ENCODE peak calls at places on chromosome 11, in nine cellular contexts. One of them, this sample, is unnamed.
A peak's percentile ranks its signal among the peaks of the same experiment; 100 is the strongest.

GRCh38 chr11:27673979-27674663 is 26.1 kb downstream of the BDNF start:
- DNase-seq in activated gamma-delta T cell treated with anti-CD3 and anti-CD28 coated beads, Interleukin-2, amount 50 U/mL, for 16 hours: no peak
- DNase-seq in GM12865: no peak
- DNase-seq in stimulated activated CD4-positive, alpha-beta T cell treated with anti-CD3 and anti-CD28 coated beads, TNF-alpha, amount 100 ng/mL, for 1 hour: no peak
- DNase-seq in nucleus accumbens: no peak
- DNase-seq in iPS-NIHi11: no peak
- DNase-seq in neuronal stem cell: no peak
- DNase-seq in NB4: no peak
- DNase-seq in activated T-helper 9 cell treated with anti-CD3 and anti-CD28 coated beads, Interleukin-2, amount 50 U/mL, for 16 hours: no peak
- DNase-seq in this sample: no peak

GRCh38 chr11:68825603-68826002 is 16.1 kb downstream of the CPT1A start:
- DNase-seq in activated gamma-delta T cell treated with anti-CD3 and anti-CD28 coated beads, Interleukin-2, amount 50 U/mL, for 16 hours: no peak
- DNase-seq in GM12865: no peak
- DNase-seq in stimulated activated CD4-positive, alpha-beta T cell treated with anti-CD3 and anti-CD28 coated beads, TNF-alpha, amount 100 ng/mL, for 1 hour: peak; percentile 21
- DNase-seq in nucleus accumbens: no peak
- DNase-seq in iPS-NIHi11: peak; percentile 38
- DNase-seq in neuronal stem cell: no peak
- DNase-seq in NB4: peak; percentile 79
- DNase-seq in activated T-helper 9 cell treated with anti-CD3 and anti-CD28 coated beads, Interleukin-2, amount 50 U/mL, for 16 hours: no peak
- DNase-seq in this sample: no peak

GRCh38 chr11:12164061-12165014 is 53.9 kb downstream of the MICAL2 start:
- DNase-seq in activated gamma-delta T cell treated with anti-CD3 and anti-CD28 coated beads, Interleukin-2, amount 50 U/mL, for 16 hours: no peak
- DNase-seq in GM12865: no peak
- DNase-seq in stimulated activated CD4-positive, alpha-beta T cell treated with anti-CD3 and anti-CD28 coated beads, TNF-alpha, amount 100 ng/mL, for 1 hour: no peak
- DNase-seq in nucleus accumbens: no peak
- DNase-seq in iPS-NIHi11: no peak
- DNase-seq in neuronal stem cell: no peak
- DNase-seq in NB4: peak; percentile 69
- DNase-seq in activated T-helper 9 cell treated with anti-CD3 and anti-CD28 coated beads, Interleukin-2, amount 50 U/mL, for 16 hours: no peak
- DNase-seq in this sample: no peak

GRCh38 chr11:134975866-134976265 is 563.8 kb upstream of the B3GAT1 start:
- DNase-seq in activated gamma-delta T cell treated with anti-CD3 and anti-CD28 coated beads, Interleukin-2, amount 50 U/mL, for 16 hours: no peak
- DNase-seq in GM12865: no peak
- DNase-seq in stimulated activated CD4-positive, alpha-beta T cell treated with anti-CD3 and anti-CD28 coated beads, TNF-alpha, amount 100 ng/mL, for 1 hour: no peak
- DNase-seq in nucleus accumbens: no peak
- DNase-seq in iPS-NIHi11: no peak
- DNase-seq in neuronal stem cell: no peak
- DNase-seq in NB4: no peak
- DNase-seq in activated T-helper 9 cell treated with anti-CD3 and anti-CD28 coated beads, Interleukin-2, amount 50 U/mL, for 16 hours: no peak
- DNase-seq in this sample: no peak

GRCh38 chr11:123239371-123240150 is 44.5 kb upstream of the CLMP start:
- DNase-seq in activated gamma-delta T cell treated with anti-CD3 and anti-CD28 coated beads, Interleukin-2, amount 50 U/mL, for 16 hours: no peak
- DNase-seq in GM12865: no peak
- DNase-seq in stimulated activated CD4-positive, alpha-beta T cell treated with anti-CD3 and anti-CD28 coated beads, TNF-alpha, amount 100 ng/mL, for 1 hour: no peak
- DNase-seq in nucleus accumbens: no peak
- DNase-seq in iPS-NIHi11: no peak
- DNase-seq in neuronal stem cell: no peak
- DNase-seq in NB4: no peak
- DNase-seq in activated T-helper 9 cell treated with anti-CD3 and anti-CD28 coated beads, Interleukin-2, amount 50 U/mL, for 16 hours: no peak
- DNase-seq in this sample: no peak

GRCh38 chr11:64864473-64865285 is 13.7 kb downstream of the EHD1 start:
- DNase-seq in activated gamma-delta T cell treated with anti-CD3 and anti-CD28 coated beads, Interleukin-2, amount 50 U/mL, for 16 hours: no peak
- DNase-seq in GM12865: peak; percentile 90
- DNase-seq in stimulated activated CD4-positive, alpha-beta T cell treated with anti-CD3 and anti-CD28 coated beads, TNF-alpha, amount 100 ng/mL, for 1 hour: no peak
- DNase-seq in nucleus accumbens: no peak
- DNase-seq in iPS-NIHi11: peak; percentile 57
- DNase-seq in neuronal stem cell: no peak
- DNase-seq in NB4: peak; percentile 93
- DNase-seq in activated T-helper 9 cell treated with anti-CD3 and anti-CD28 coated beads, Interleukin-2, amount 50 U/mL, for 16 hours: no peak
- DNase-seq in this sample: no peak

GRCh38 chr11:45929486-45930030 is 7.1 kb downstream of the LARGE2 start:
- DNase-seq in activated gamma-delta T cell treated with anti-CD3 and anti-CD28 coated beads, Interleukin-2, amount 50 U/mL, for 16 hours: no peak
- DNase-seq in GM12865: no peak
- DNase-seq in stimulated activated CD4-positive, alpha-beta T cell treated with anti-CD3 and anti-CD28 coated beads, TNF-alpha, amount 100 ng/mL, for 1 hour: no peak
- DNase-seq in nucleus accumbens: no peak
- DNase-seq in iPS-NIHi11: no peak
- DNase-seq in neuronal stem cell: no peak
- DNase-seq in NB4: peak; percentile 28
- DNase-seq in activated T-helper 9 cell treated with anti-CD3 and anti-CD28 coated beads, Interleukin-2, amount 50 U/mL, for 16 hours: no peak
- DNase-seq in this sample: no peak

GRCh38 chr11:61061081-61061826 is 41.0 kb upstream of the CD5 start:
- DNase-seq in activated gamma-delta T cell treated with anti-CD3 and anti-CD28 coated beads, Interleukin-2, amount 50 U/mL, for 16 hours: peak; percentile 54
- DNase-seq in GM12865: peak; percentile 96
- DNase-seq in stimulated activated CD4-positive, alpha-beta T cell treated with anti-CD3 and anti-CD28 coated beads, TNF-alpha, amount 100 ng/mL, for 1 hour: peak; percentile 38
- DNase-seq in nucleus accumbens: no peak
- DNase-seq in iPS-NIHi11: no peak
- DNase-seq in neuronal stem cell: no peak
- DNase-seq in NB4: peak; percentile 83
- DNase-seq in activated T-helper 9 cell treated with anti-CD3 and anti-CD28 coated beads, Interleukin-2, amount 50 U/mL, for 16 hours: peak; percentile 76
- DNase-seq in this sample: no peak

GRCh38 chr11:112128483-112129121 is 35.3 kb downstream of the IL18 start:
- DNase-seq in activated gamma-delta T cell treated with anti-CD3 and anti-CD28 coated beads, Interleukin-2, amount 50 U/mL, for 16 hours: no peak
- DNase-seq in GM12865: no peak
- DNase-seq in stimulated activated CD4-positive, alpha-beta T cell treated with anti-CD3 and anti-CD28 coated beads, TNF-alpha, amount 100 ng/mL, for 1 hour: no peak
- DNase-seq in nucleus accumbens: no peak
- DNase-seq in iPS-NIHi11: no peak
- DNase-seq in neuronal stem cell: no peak
- DNase-seq in NB4: no peak
- DNase-seq in activated T-helper 9 cell treated with anti-CD3 and anti-CD28 coated beads, Interleukin-2, amount 50 U/mL, for 16 hours: no peak
- DNase-seq in this sample: no peak

GRCh38 chr11:28834877-28835276 is 726.7 kb downstream of the METTL15 start:
- DNase-seq in activated gamma-delta T cell treated with anti-CD3 and anti-CD28 coated beads, Interleukin-2, amount 50 U/mL, for 16 hours: no peak
- DNase-seq in GM12865: no peak
- DNase-seq in stimulated activated CD4-positive, alpha-beta T cell treated with anti-CD3 and anti-CD28 coated beads, TNF-alpha, amount 100 ng/mL, for 1 hour: no peak
- DNase-seq in nucleus accumbens: no peak
- DNase-seq in iPS-NIHi11: no peak
- DNase-seq in neuronal stem cell: no peak
- DNase-seq in NB4: no peak
- DNase-seq in activated T-helper 9 cell treated with anti-CD3 and anti-CD28 coated beads, Interleukin-2, amount 50 U/mL, for 16 hours: no peak
- DNase-seq in this sample: no peak

GRCh38 chr11:29634248-29634647 is 382.6 kb downstream of the KCNA4 start:
- DNase-seq in activated gamma-delta T cell treated with anti-CD3 and anti-CD28 coated beads, Interleukin-2, amount 50 U/mL, for 16 hours: no peak
- DNase-seq in GM12865: no peak
- DNase-seq in stimulated activated CD4-positive, alpha-beta T cell treated with anti-CD3 and anti-CD28 coated beads, TNF-alpha, amount 100 ng/mL, for 1 hour: no peak
- DNase-seq in nucleus accumbens: no peak
- DNase-seq in iPS-NIHi11: no peak
- DNase-seq in neuronal stem cell: no peak
- DNase-seq in NB4: no peak
- DNase-seq in activated T-helper 9 cell treated with anti-CD3 and anti-CD28 coated beads, Interleukin-2, amount 50 U/mL, for 16 hours: no peak
- DNase-seq in this sample: no peak

GRCh38 chr11:120634706-120635105 is 123.2 kb downstream of the GRIK4 start:
- DNase-seq in activated gamma-delta T cell treated with anti-CD3 and anti-CD28 coated beads, Interleukin-2, amount 50 U/mL, for 16 hours: no peak
- DNase-seq in GM12865: no peak
- DNase-seq in stimulated activated CD4-positive, alpha-beta T cell treated with anti-CD3 and anti-CD28 coated beads, TNF-alpha, amount 100 ng/mL, for 1 hour: no peak
- DNase-seq in nucleus accumbens: no peak
- DNase-seq in iPS-NIHi11: no peak
- DNase-seq in neuronal stem cell: no peak
- DNase-seq in NB4: no peak
- DNase-seq in activated T-helper 9 cell treated with anti-CD3 and anti-CD28 coated beads, Interleukin-2, amount 50 U/mL, for 16 hours: no peak
- DNase-seq in this sample: no peak

GRCh38 chr11:84993386-84993785 is 633.8 kb downstream of the DLG2 start:
- DNase-seq in activated gamma-delta T cell treated with anti-CD3 and anti-CD28 coated beads, Interleukin-2, amount 50 U/mL, for 16 hours: no peak
- DNase-seq in GM12865: peak; percentile 27
- DNase-seq in stimulated activated CD4-positive, alpha-beta T cell treated with anti-CD3 and anti-CD28 coated beads, TNF-alpha, amount 100 ng/mL, for 1 hour: no peak
- DNase-seq in nucleus accumbens: no peak
- DNase-seq in iPS-NIHi11: peak; percentile 23
- DNase-seq in neuronal stem cell: no peak
- DNase-seq in NB4: peak; percentile 42
- DNase-seq in activated T-helper 9 cell treated with anti-CD3 and anti-CD28 coated beads, Interleukin-2, amount 50 U/mL, for 16 hours: no peak
- DNase-seq in this sample: no peak

GRCh38 chr11:72786305-72787261 is 7.3 kb downstream of the STARD10 start:
- DNase-seq in activated gamma-delta T cell treated with anti-CD3 and anti-CD28 coated beads, Interleukin-2, amount 50 U/mL, for 16 hours: no peak
- DNase-seq in GM12865: no peak
- DNase-seq in stimulated activated CD4-positive, alpha-beta T cell treated with anti-CD3 and anti-CD28 coated beads, TNF-alpha, amount 100 ng/mL, for 1 hour: no peak
- DNase-seq in nucleus accumbens: no peak
- DNase-seq in iPS-NIHi11: no peak
- DNase-seq in neuronal stem cell: no peak
- DNase-seq in NB4: no peak
- DNase-seq in activated T-helper 9 cell treated with anti-CD3 and anti-CD28 coated beads, Interleukin-2, amount 50 U/mL, for 16 hours: no peak
- DNase-seq in this sample: peak; percentile 60

GRCh38 chr11:33694346-33695050 is 6.1 kb downstream of the C11orf91 start:
- DNase-seq in activated gamma-delta T cell treated with anti-CD3 and anti-CD28 coated beads, Interleukin-2, amount 50 U/mL, for 16 hours: no peak
- DNase-seq in GM12865: no peak
- DNase-seq in stimulated activated CD4-positive, alpha-beta T cell treated with anti-CD3 and anti-CD28 coated beads, TNF-alpha, amount 100 ng/mL, for 1 hour: no peak
- DNase-seq in nucleus accumbens: no peak
- DNase-seq in iPS-NIHi11: no peak
- DNase-seq in neuronal stem cell: no peak
- DNase-seq in NB4: peak; percentile 57
- DNase-seq in activated T-helper 9 cell treated with anti-CD3 and anti-CD28 coated beads, Interleukin-2, amount 50 U/mL, for 16 hours: no peak
- DNase-seq in this sample: no peak

GRCh38 chr11:19712281-19713220 is at the start of gene NAV2:
- DNase-seq in activated gamma-delta T cell treated with anti-CD3 and anti-CD28 coated beads, Interleukin-2, amount 50 U/mL, for 16 hours: peak; percentile 51
- DNase-seq in GM12865: peak; percentile 86
- DNase-seq in stimulated activated CD4-positive, alpha-beta T cell treated with anti-CD3 and anti-CD28 coated beads, TNF-alpha, amount 100 ng/mL, for 1 hour: peak; percentile 41
- DNase-seq in nucleus accumbens: peak; percentile 49
- DNase-seq in iPS-NIHi11: peak; percentile 97
- DNase-seq in neuronal stem cell: peak; percentile 93
- DNase-seq in NB4: peak; percentile 92
- DNase-seq in activated T-helper 9 cell treated with anti-CD3 and anti-CD28 coated beads, Interleukin-2, amount 50 U/mL, for 16 hours: peak; percentile 63
- DNase-seq in this sample: peak; percentile 85

GRCh38 chr11:76242004-76242779 is 35.9 kb upstream of the WNT11 start:
- DNase-seq in activated gamma-delta T cell treated with anti-CD3 and anti-CD28 coated beads, Interleukin-2, amount 50 U/mL, for 16 hours: no peak
- DNase-seq in GM12865: no peak
- DNase-seq in stimulated activated CD4-positive, alpha-beta T cell treated with anti-CD3 and anti-CD28 coated beads, TNF-alpha, amount 100 ng/mL, for 1 hour: no peak
- DNase-seq in nucleus accumbens: no peak
- DNase-seq in iPS-NIHi11: no peak
- DNase-seq in neuronal stem cell: no peak
- DNase-seq in NB4: no peak
- DNase-seq in activated T-helper 9 cell treated with anti-CD3 and anti-CD28 coated beads, Interleukin-2, amount 50 U/mL, for 16 hours: no peak
- DNase-seq in this sample: no peak

GRCh38 chr11:45163956-45164575 is 17.6 kb downstream of the PRDM11 start:
- DNase-seq in activated gamma-delta T cell treated with anti-CD3 and anti-CD28 coated beads, Interleukin-2, amount 50 U/mL, for 16 hours: no peak
- DNase-seq in GM12865: no peak
- DNase-seq in stimulated activated CD4-positive, alpha-beta T cell treated with anti-CD3 and anti-CD28 coated beads, TNF-alpha, amount 100 ng/mL, for 1 hour: no peak
- DNase-seq in nucleus accumbens: no peak
- DNase-seq in iPS-NIHi11: no peak
- DNase-seq in neuronal stem cell: no peak
- DNase-seq in NB4: peak; percentile 39
- DNase-seq in activated T-helper 9 cell treated with anti-CD3 and anti-CD28 coated beads, Interleukin-2, amount 50 U/mL, for 16 hours: no peak
- DNase-seq in this sample: no peak

GRCh38 chr11:120985718-120986569 is 38.0 kb upstream of the TBCEL start:
- DNase-seq in activated gamma-delta T cell treated with anti-CD3 and anti-CD28 coated beads, Interleukin-2, amount 50 U/mL, for 16 hours: peak; percentile 4
- DNase-seq in GM12865: peak; percentile 30
- DNase-seq in stimulated activated CD4-positive, alpha-beta T cell treated with anti-CD3 and anti-CD28 coated beads, TNF-alpha, amount 100 ng/mL, for 1 hour: peak; percentile 9
- DNase-seq in nucleus accumbens: no peak
- DNase-seq in iPS-NIHi11: peak; percentile 81
- DNase-seq in neuronal stem cell: peak; percentile 63
- DNase-seq in NB4: peak; percentile 58
- DNase-seq in activated T-helper 9 cell treated with anti-CD3 and anti-CD28 coated beads, Interleukin-2, amount 50 U/mL, for 16 hours: peak; percentile 1
- DNase-seq in this sample: peak; percentile 50

GRCh38 chr11:134819026-134819425 is 407.0 kb upstream of the B3GAT1 start:
- DNase-seq in activated gamma-delta T cell treated with anti-CD3 and anti-CD28 coated beads, Interleukin-2, amount 50 U/mL, for 16 hours: no peak
- DNase-seq in GM12865: no peak
- DNase-seq in stimulated activated CD4-positive, alpha-beta T cell treated with anti-CD3 and anti-CD28 coated beads, TNF-alpha, amount 100 ng/mL, for 1 hour: no peak
- DNase-seq in nucleus accumbens: no peak
- DNase-seq in iPS-NIHi11: no peak
- DNase-seq in neuronal stem cell: no peak
- DNase-seq in NB4: no peak
- DNase-seq in activated T-helper 9 cell treated with anti-CD3 and anti-CD28 coated beads, Interleukin-2, amount 50 U/mL, for 16 hours: no peak
- DNase-seq in this sample: no peak

GRCh38 chr11:2577071-2578005 is 122.5 kb downstream of the KCNQ1OT1 start:
- DNase-seq in activated gamma-delta T cell treated with anti-CD3 and anti-CD28 coated beads, Interleukin-2, amount 50 U/mL, for 16 hours: no peak
- DNase-seq in GM12865: no peak
- DNase-seq in stimulated activated CD4-positive, alpha-beta T cell treated with anti-CD3 and anti-CD28 coated beads, TNF-alpha, amount 100 ng/mL, for 1 hour: no peak
- DNase-seq in nucleus accumbens: no peak
- DNase-seq in iPS-NIHi11: no peak
- DNase-seq in neuronal stem cell: no peak
- DNase-seq in NB4: no peak
- DNase-seq in activated T-helper 9 cell treated with anti-CD3 and anti-CD28 coated beads, Interleukin-2, amount 50 U/mL, for 16 hours: no peak
- DNase-seq in this sample: peak; percentile 9

GRCh38 chr11:130868865-130869264 is 47.4 kb downstream of the SNX19 start:
- DNase-seq in activated gamma-delta T cell treated with anti-CD3 and anti-CD28 coated beads, Interleukin-2, amount 50 U/mL, for 16 hours: no peak
- DNase-seq in GM12865: no peak
- DNase-seq in stimulated activated CD4-positive, alpha-beta T cell treated with anti-CD3 and anti-CD28 coated beads, TNF-alpha, amount 100 ng/mL, for 1 hour: no peak
- DNase-seq in nucleus accumbens: no peak
- DNase-seq in iPS-NIHi11: no peak
- DNase-seq in neuronal stem cell: no peak
- DNase-seq in NB4: no peak
- DNase-seq in activated T-helper 9 cell treated with anti-CD3 and anti-CD28 coated beads, Interleukin-2, amount 50 U/mL, for 16 hours: no peak
- DNase-seq in this sample: no peak

GRCh38 chr11:23112987-23113886 is 253.0 kb upstream of the CCDC179 start:
- DNase-seq in activated gamma-delta T cell treated with anti-CD3 and anti-CD28 coated beads, Interleukin-2, amount 50 U/mL, for 16 hours: no peak
- DNase-seq in GM12865: peak; percentile 32
- DNase-seq in stimulated activated CD4-positive, alpha-beta T cell treated with anti-CD3 and anti-CD28 coated beads, TNF-alpha, amount 100 ng/mL, for 1 hour: no peak
- DNase-seq in nucleus accumbens: no peak
- DNase-seq in iPS-NIHi11: peak; percentile 71
- DNase-seq in neuronal stem cell: peak; percentile 39
- DNase-seq in NB4: peak; percentile 40
- DNase-seq in activated T-helper 9 cell treated with anti-CD3 and anti-CD28 coated beads, Interleukin-2, amount 50 U/mL, for 16 hours: no peak
- DNase-seq in this sample: no peak

GRCh38 chr11:31810779-31811647 is at the start of gene PAX6:
- DNase-seq in activated gamma-delta T cell treated with anti-CD3 and anti-CD28 coated beads, Interleukin-2, amount 50 U/mL, for 16 hours: no peak
- DNase-seq in GM12865: peak; percentile 68
- DNase-seq in stimulated activated CD4-positive, alpha-beta T cell treated with anti-CD3 and anti-CD28 coated beads, TNF-alpha, amount 100 ng/mL, for 1 hour: no peak
- DNase-seq in nucleus accumbens: peak; percentile 57
- DNase-seq in iPS-NIHi11: peak; percentile 78
- DNase-seq in neuronal stem cell: peak; percentile 97
- DNase-seq in NB4: peak; percentile 97
- DNase-seq in activated T-helper 9 cell treated with anti-CD3 and anti-CD28 coated beads, Interleukin-2, amount 50 U/mL, for 16 hours: no peak
- DNase-seq in this sample: no peak

GRCh38 chr11:15649371-15650104 is 534.8 kb downstream of the INSC start:
- DNase-seq in activated gamma-delta T cell treated with anti-CD3 and anti-CD28 coated beads, Interleukin-2, amount 50 U/mL, for 16 hours: no peak
- DNase-seq in GM12865: peak; percentile 1
- DNase-seq in stimulated activated CD4-positive, alpha-beta T cell treated with anti-CD3 and anti-CD28 coated beads, TNF-alpha, amount 100 ng/mL, for 1 hour: no peak
- DNase-seq in nucleus accumbens: no peak
- DNase-seq in iPS-NIHi11: no peak
- DNase-seq in neuronal stem cell: no peak
- DNase-seq in NB4: no peak
- DNase-seq in activated T-helper 9 cell treated with anti-CD3 and anti-CD28 coated beads, Interleukin-2, amount 50 U/mL, for 16 hours: no peak
- DNase-seq in this sample: no peak

GRCh38 chr11:20367313-20367948 is 3.9 kb downstream of the HTATIP2 start:
- DNase-seq in activated gamma-delta T cell treated with anti-CD3 and anti-CD28 coated beads, Interleukin-2, amount 50 U/mL, for 16 hours: no peak
- DNase-seq in GM12865: no peak
- DNase-seq in stimulated activated CD4-positive, alpha-beta T cell treated with anti-CD3 and anti-CD28 coated beads, TNF-alpha, amount 100 ng/mL, for 1 hour: peak; percentile 13
- DNase-seq in nucleus accumbens: no peak
- DNase-seq in iPS-NIHi11: peak; percentile 22
- DNase-seq in neuronal stem cell: no peak
- DNase-seq in NB4: peak; percentile 64
- DNase-seq in activated T-helper 9 cell treated with anti-CD3 and anti-CD28 coated beads, Interleukin-2, amount 50 U/mL, for 16 hours: peak; percentile 55
- DNase-seq in this sample: no peak

GRCh38 chr11:2306971-2307732 is 5.3 kb downstream of the TSPAN32 start:
- DNase-seq in activated gamma-delta T cell treated with anti-CD3 and anti-CD28 coated beads, Interleukin-2, amount 50 U/mL, for 16 hours: no peak
- DNase-seq in GM12865: no peak
- DNase-seq in stimulated activated CD4-positive, alpha-beta T cell treated with anti-CD3 and anti-CD28 coated beads, TNF-alpha, amount 100 ng/mL, for 1 hour: no peak
- DNase-seq in nucleus accumbens: no peak
- DNase-seq in iPS-NIHi11: no peak
- DNase-seq in neuronal stem cell: no peak
- DNase-seq in NB4: peak; percentile 29
- DNase-seq in activated T-helper 9 cell treated with anti-CD3 and anti-CD28 coated beads, Interleukin-2, amount 50 U/mL, for 16 hours: no peak
- DNase-seq in this sample: no peak

GRCh38 chr11:67053896-67054850 is 2.5 kb upstream of the RHOD start:
- DNase-seq in activated gamma-delta T cell treated with anti-CD3 and anti-CD28 coated beads, Interleukin-2, amount 50 U/mL, for 16 hours: no peak
- DNase-seq in GM12865: peak; percentile 57
- DNase-seq in stimulated activated CD4-positive, alpha-beta T cell treated with anti-CD3 and anti-CD28 coated beads, TNF-alpha, amount 100 ng/mL, for 1 hour: no peak
- DNase-seq in nucleus accumbens: no peak
- DNase-seq in iPS-NIHi11: peak; percentile 91
- DNase-seq in neuronal stem cell: peak; percentile 55
- DNase-seq in NB4: peak; percentile 63
- DNase-seq in activated T-helper 9 cell treated with anti-CD3 and anti-CD28 coated beads, Interleukin-2, amount 50 U/mL, for 16 hours: no peak
- DNase-seq in this sample: peak; percentile 43

GRCh38 chr11:66727282-66727882 is 1.6 kb downstream of the SPTBN2 start:
- DNase-seq in activated gamma-delta T cell treated with anti-CD3 and anti-CD28 coated beads, Interleukin-2, amount 50 U/mL, for 16 hours: no peak
- DNase-seq in GM12865: no peak
- DNase-seq in stimulated activated CD4-positive, alpha-beta T cell treated with anti-CD3 and anti-CD28 coated beads, TNF-alpha, amount 100 ng/mL, for 1 hour: no peak
- DNase-seq in nucleus accumbens: no peak
- DNase-seq in iPS-NIHi11: peak; percentile 71
- DNase-seq in neuronal stem cell: no peak
- DNase-seq in NB4: peak; percentile 68
- DNase-seq in activated T-helper 9 cell treated with anti-CD3 and anti-CD28 coated beads, Interleukin-2, amount 50 U/mL, for 16 hours: no peak
- DNase-seq in this sample: no peak

GRCh38 chr11:113591122-113591521 is 115.0 kb downstream of the TMPRSS5 start:
- DNase-seq in activated gamma-delta T cell treated with anti-CD3 and anti-CD28 coated beads, Interleukin-2, amount 50 U/mL, for 16 hours: no peak
- DNase-seq in GM12865: no peak
- DNase-seq in stimulated activated CD4-positive, alpha-beta T cell treated with anti-CD3 and anti-CD28 coated beads, TNF-alpha, amount 100 ng/mL, for 1 hour: no peak
- DNase-seq in nucleus accumbens: no peak
- DNase-seq in iPS-NIHi11: no peak
- DNase-seq in neuronal stem cell: no peak
- DNase-seq in NB4: no peak
- DNase-seq in activated T-helper 9 cell treated with anti-CD3 and anti-CD28 coated beads, Interleukin-2, amount 50 U/mL, for 16 hours: no peak
- DNase-seq in this sample: no peak

GRCh38 chr11:62352355-62353336 is 15.4 kb downstream of the ASRGL1 start:
- DNase-seq in activated gamma-delta T cell treated with anti-CD3 and anti-CD28 coated beads, Interleukin-2, amount 50 U/mL, for 16 hours: no peak
- DNase-seq in GM12865: peak; percentile 59
- DNase-seq in stimulated activated CD4-positive, alpha-beta T cell treated with anti-CD3 and anti-CD28 coated beads, TNF-alpha, amount 100 ng/mL, for 1 hour: no peak
- DNase-seq in nucleus accumbens: no peak
- DNase-seq in iPS-NIHi11: no peak
- DNase-seq in neuronal stem cell: no peak
- DNase-seq in NB4: no peak
- DNase-seq in activated T-helper 9 cell treated with anti-CD3 and anti-CD28 coated beads, Interleukin-2, amount 50 U/mL, for 16 hours: no peak
- DNase-seq in this sample: no peak

This sample was measured in progenitor cell of endocrine pancreas.